ENCODE peak calls at places on chromosome 2, in five cellular contexts. J, G, L, M and R are unnamed samples.

GRCh38 chr2:109333414-109334194 is 204.6 kb downstream of the SH3RF3 start:
- DNase-seq in M (no peak), G (peak; percentile 9), L (no peak), J (no peak), R (no peak)

GRCh38 chr2:149595069-149595963 is 7.7 kb upstream of the MMADHC start:
- DNase-seq in J (no peak), L (no peak), M (no peak), G (no peak), R (no peak)

GRCh38 chr2:38533757-38534545 is 68.8 kb downstream of the HNRNPLL start:
- DNase-seq in G (no peak), J (no peak), M (no peak), L (no peak), R (no peak)

GRCh38 chr2:158647832-158648231 is 147.3 kb upstream of the DAPL1 start:
- DNase-seq in L (no peak), J (no peak), M (no peak), G (no peak), R (no peak)

GRCh38 chr2:224357098-224357901 is 44.6 kb downstream of the FAM124B start:
- DNase-seq in G (peak; percentile 47), M (peak; percentile 90), J (no peak), L (no peak), R (no peak)

GRCh38 chr2:223621901-223622300 is 19.7 kb upstream of the SCG2 start:
- DNase-seq in J (no peak), M (no peak), G (no peak), L (no peak), R (no peak)

GRCh38 chr2:23564618-23564967 is 179.6 kb downstream of the KLHL29 start:
- DNase-seq in J (no peak), L (no peak), G (no peak), M (no peak), R (peak; percentile 82)

GRCh38 chr2:50535971-50536759 is 495.8 kb downstream of the NRXN1 start:
- DNase-seq in L (no peak), J (no peak), M (no peak), G (no peak), R (no peak)

GRCh38 chr2:121599963-121600651 is 49.2 kb downstream of the CLASP1 start:
- DNase-seq in L (no peak), G (no peak), M (no peak), J (no peak), R (no peak)

GRCh38 chr2:104444392-104444791 is 409.5 kb upstream of the POU3F3 start:
- DNase-seq in L (no peak), J (no peak), G (no peak), M (no peak), R (no peak)

GRCh38 chr2:102041351-102041750 is 49.6 kb downstream of the IL1R2 start:
- DNase-seq in L (no peak), G (no peak), M (peak; percentile 85), J (no peak), R (no peak)

GRCh38 chr2:159035790-159036411 is 67.5 kb downstream of the TANC1 start:
- DNase-seq in J (no peak), G (peak; percentile 10), L (no peak), M (no peak), R (no peak)

GRCh38 chr2:40451926-40452605 is at the start of gene SLC8A1:
- DNase-seq in J (peak; percentile 46), M (no peak), G (peak; percentile 31), L (peak; percentile 59), R (peak; percentile 38)

GRCh38 chr2:112834379-112835014 is 2.1 kb downstream of the IL1B start:
- DNase-seq in M (no peak), J (no peak), G (no peak), L (peak; percentile 81), R (peak; percentile 33)

GRCh38 chr2:113183264-113183663 is 9.5 kb downstream of the PSD4 start:
- DNase-seq in G (no peak), L (peak; percentile 26), M (no peak), J (no peak), R (no peak)

GRCh38 chr2:234566622-234567021 is 69.7 kb upstream of the ARL4C start:
- DNase-seq in M (no peak), G (no peak), J (no peak), L (no peak), R (no peak)

GRCh38 chr2:196252408-196253114 is 81.2 kb upstream of the STK17B start:
- DNase-seq in M (no peak), J (no peak), L (no peak), G (no peak), R (no peak)

GRCh38 chr2:170291474-170291873 is 113.5 kb downstream of the MYO3B start:
- DNase-seq in M (no peak), L (no peak), G (no peak), J (no peak), R (no peak)
- H3K9me3 ChIP-seq in M (no peaks in the 10 kb centered on the region), L (no peaks in the 10 kb centered on the region), G (peaks cover 5% of the 10 kb centered on the region), J (peaks cover 40% of the 10 kb centered on the region), R (no peaks in the 10 kb centered on the region)

DNA sequence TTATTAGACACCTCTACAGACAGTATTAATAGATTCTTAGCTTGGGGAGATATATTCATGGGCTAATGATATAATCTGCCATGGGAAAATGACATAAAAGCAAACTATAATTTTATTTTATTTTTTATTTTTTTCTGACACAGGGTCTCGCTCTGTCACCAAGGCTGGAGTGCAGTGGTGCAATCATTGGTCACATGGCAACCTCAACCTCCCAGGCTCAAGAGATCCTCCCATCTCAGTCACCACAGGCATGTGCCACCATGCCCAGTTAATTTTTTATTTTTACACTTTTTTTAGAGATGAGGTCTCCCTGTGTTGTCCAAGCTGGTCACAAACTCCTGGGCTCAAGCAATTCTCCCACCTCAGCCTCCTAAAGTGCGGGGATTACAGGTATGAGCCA is 39.3 kb downstream of the RTN4 start:
- DNase-seq in M (peak; percentile 36), L (peak; percentile 76), G (no peak), J (no peak), R (no peak)
- H3K4me1 ChIP-seq in M (peaks cover 98% of the 10 kb centered on the region), L (no peaks in the 10 kb centered on the region), G (peaks cover 99% of the 10 kb centered on the region), J (peaks cover 92% of the 10 kb centered on the region), R (peaks cover 6% of the 10 kb centered on the region)

GRCh38 chr2:45551862-45552261 is 59.2 kb downstream of the SRBD1 start:
- DNase-seq in M (no peak), L (no peak), G (no peak), J (no peak), R (no peak)
- H3K27ac ChIP-seq in M (no peak overlapping the region), L (no peak overlapping the region), G (no peak overlapping the region), J (no peak overlapping the region), R (no peak overlapping the region)

DNA sequence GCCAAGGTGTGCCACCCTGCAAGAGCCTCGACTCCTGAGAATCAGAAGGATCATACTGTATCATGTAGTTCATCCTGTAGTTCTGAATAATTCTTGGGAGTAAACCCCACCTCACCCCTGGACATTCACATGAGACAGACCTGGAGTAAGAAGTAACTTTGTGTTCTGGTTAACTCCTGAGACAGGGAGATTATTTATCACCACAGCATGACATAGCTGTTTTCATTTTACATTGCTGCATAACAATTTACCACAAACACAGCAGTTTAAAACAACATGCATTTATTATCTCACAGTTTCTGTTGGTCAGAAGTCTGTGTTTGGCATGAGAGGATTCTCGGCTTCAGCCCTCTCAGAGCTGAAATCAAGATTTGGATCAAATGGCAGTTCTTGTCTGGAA is 855.8 kb upstream of the FANCL start:
- DNase-seq in J (no peak), M (no peak), L (no peak), G (no peak), R (no peak)
- H3K9me3 ChIP-seq in J (peaks cover 46% of the 10 kb centered on the region), M (no peaks in the 10 kb centered on the region), L (no peaks in the 10 kb centered on the region), G (no peaks in the 10 kb centered on the region), R (no peaks in the 10 kb centered on the region)